ENCODE peak calls at places on chromosomes 16 and 17, in four cellular contexts. H, J, G and X are unnamed samples.

GRCh38 chr17:7177210-7177953 is 1.8 kb downstream of the ASGR1 start:
- DNase-seq in H (peak; percentile 54), J (peak; percentile 92), G (peak; percentile 71), X (peak; percentile 76)

GRCh38 chr17:53134546-53134945 is 688.2 kb upstream of the KIF2B start:
- DNase-seq in H (no peak), J (no peak), G (no peak), X (no peak)

GRCh38 chr16:74608944-74609343 is 2.0 kb upstream of the GLG1 start:
- DNase-seq in H (no peak), J (no peak), G (no peak), X (peak; percentile 51)

GRCh38 chr16:2532494-2533141 is 1.4 kb upstream of the CEMP1 start:
- DNase-seq in H (peak; percentile 88), J (peak; percentile 22), G (peak; percentile 91), X (peak; percentile 55)

GRCh38 chr16:5077304-5077703 is 5.7 kb downstream of the ALG1 start:
- DNase-seq in H (no peak), J (no peak), G (no peak), X (no peak)

GRCh38 chr17:74512041-74512440 is 19.2 kb downstream of the CD300LB start:
- DNase-seq in H (no peak), J (no peak), G (no peak), X (no peak)

GRCh38 chr17:50903604-50904521 is 37.7 kb upstream of the TOB1 start:
- DNase-seq in H (no peak), J (no peak), G (no peak), X (no peak)

GRCh38 chr17:46894476-46895151 is 28.3 kb upstream of the GOSR2 start:
- DNase-seq in H (no peak), J (peak; percentile 39), G (no peak), X (no peak)

GRCh38 chr17:79781691-79782575 is 4.0 kb downstream of the CBX2 start:
- DNase-seq in H (no peak), J (no peak), G (no peak), X (no peak)

DNA sequence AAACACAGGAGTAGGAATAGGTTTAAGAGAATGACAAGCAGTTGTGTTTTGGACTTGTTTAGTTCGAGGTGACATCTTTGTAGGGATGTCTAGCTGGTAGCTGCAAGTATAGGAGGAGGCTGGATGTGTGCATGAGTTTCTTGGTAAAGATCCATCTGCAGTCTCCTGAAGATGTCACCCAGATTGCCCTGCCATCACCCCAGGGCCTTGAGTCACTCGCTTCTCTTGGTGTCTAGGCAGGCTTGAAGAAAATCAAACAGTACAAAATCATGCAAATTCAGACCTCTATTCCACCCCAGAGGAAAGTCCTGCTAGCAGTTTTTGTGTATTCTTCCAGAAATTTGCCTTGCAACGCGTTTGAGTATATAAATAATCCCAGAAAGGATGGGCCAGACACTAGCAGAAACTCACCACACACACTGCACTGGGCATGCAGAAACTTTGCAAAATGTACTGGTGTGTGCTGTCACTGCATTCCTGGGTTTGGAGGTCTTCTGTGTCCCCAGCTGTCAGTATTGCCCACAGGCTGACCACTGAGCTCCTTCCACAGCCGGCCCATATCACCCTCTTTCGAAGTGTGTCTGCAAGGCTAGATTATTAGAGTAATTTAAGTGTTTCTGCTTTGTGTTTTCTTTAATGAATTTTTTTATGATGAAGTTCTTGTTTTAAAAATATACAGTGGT is 51.5 kb downstream of the TENT4B start:
- DNase-seq in H (no peak), J (no peak), G (no peak), X (no peak)
- H3K36me3 ChIP-seq in H (no peaks in the 10 kb centered on the region), J (no peaks in the 10 kb centered on the region), G (no peaks in the 10 kb centered on the region), X (no peaks in the 10 kb centered on the region)

GRCh38 chr17:57283203-57283971 is 27.1 kb downstream of the MSI2 start:
- DNase-seq in H (no peak), J (peak; percentile 37), G (no peak), X (no peak)

GRCh38 chr17:57284984-57285646 is 28.8 kb downstream of the MSI2 start:
- DNase-seq in H (no peak), J (peak; percentile 46), G (peak; percentile 30), X (peak; percentile 39)

GRCh38 chr17:57284583-57284982 is 28.3 kb downstream of the MSI2 start:
- DNase-seq in H (no peak), J (no peak), G (no peak), X (no peak)

GRCh38 chr17:57286372-57287105 is 30.2 kb downstream of the MSI2 start:
- DNase-seq in H (no peak), J (peak; percentile 69), G (no peak), X (no peak)

DNA sequence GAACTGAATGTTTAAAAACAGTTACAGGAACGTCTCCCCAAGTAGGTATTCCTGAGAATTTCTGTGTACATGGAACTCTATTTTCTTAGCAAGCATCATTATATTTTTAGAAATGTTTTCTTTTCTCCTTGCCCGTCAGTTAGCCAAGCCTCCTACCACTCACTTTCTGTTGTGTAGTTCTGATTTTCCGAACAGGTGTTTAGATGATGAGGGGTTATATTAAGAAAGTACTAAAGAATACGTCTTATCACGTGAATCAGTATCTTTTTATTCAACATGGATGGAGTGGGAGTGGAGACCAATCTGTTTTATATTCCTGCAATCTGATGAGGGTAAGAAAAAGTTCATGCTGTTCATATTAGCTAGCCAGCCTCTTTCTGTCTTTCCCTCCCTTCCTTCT is 29.4 kb downstream of the MSI2 start:
- DNase-seq in H (no peak), J (no peak), G (no peak), X (no peak)
- H3K27ac ChIP-seq in H (no peak overlapping the region), J (no peak overlapping the region), G (no peak overlapping the region), X (peak overlapping the region; percentile 1)

GRCh38 chr17:39752241-39752831 is 14.6 kb downstream of the GRB7 start:
- DNase-seq in H (no peak), J (no peak), G (no peak), X (no peak)

GRCh38 chr17:39755550-39756375 is 18.0 kb downstream of the GRB7 start:
- DNase-seq in H (no peak), J (no peak), G (peak; percentile 69), X (peak; percentile 60)

GRCh38 chr17:39754958-39755549 is 17.3 kb downstream of the GRB7 start:
- DNase-seq in H (no peak), J (peak; percentile 34), G (peak; percentile 35), X (peak; percentile 21)

GRCh38 chr17:39753514-39754160 is 15.9 kb downstream of the GRB7 start:
- DNase-seq in H (peak; percentile 27), J (peak; percentile 69), G (peak; percentile 72), X (peak; percentile 88)

DNA sequence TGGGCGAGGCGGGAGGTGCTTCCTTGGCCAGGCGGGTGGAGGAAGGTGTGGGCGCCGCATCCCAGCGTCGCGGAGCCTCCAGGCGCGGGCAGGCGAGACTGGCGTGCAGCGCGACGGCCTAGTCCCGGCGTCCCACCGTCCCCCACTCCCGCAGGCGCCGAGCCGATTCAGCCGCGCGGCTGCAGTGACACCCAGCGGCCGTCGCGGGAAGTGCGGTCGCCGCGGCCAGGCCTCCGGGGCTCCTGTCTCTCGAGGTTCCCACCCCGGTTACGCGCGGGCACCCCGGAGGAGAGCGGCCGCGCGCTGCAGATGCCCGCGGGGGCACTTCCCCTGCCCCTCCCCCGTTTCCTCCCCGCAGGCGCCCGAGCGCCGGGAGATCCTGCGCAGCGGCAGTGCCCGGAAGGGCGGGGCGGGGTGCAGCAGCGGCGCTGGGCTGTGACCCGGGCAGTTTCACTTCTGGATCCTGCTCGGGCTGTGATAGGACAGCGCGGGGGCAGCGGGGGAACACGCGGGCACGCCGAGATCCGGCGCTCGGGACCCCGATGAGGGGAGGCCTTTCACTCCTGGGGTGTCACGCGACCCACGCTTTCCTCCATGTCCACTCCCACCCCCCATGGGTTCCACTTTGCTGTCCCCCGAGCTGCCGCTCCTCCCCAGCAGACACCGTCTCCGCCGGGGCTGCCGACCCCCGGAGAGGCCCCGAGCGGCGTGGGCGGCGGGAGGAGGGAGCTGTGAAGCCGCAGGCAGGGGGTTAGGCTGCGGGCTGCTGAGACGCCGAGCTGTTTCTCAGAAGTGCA is 16.6 kb downstream of the GRB7 start:
- DNase-seq in H (peak; percentile 81), J (peak; percentile 86), G (peak; percentile 97), X (peak; percentile 99)
- H3K36me3 ChIP-seq in H (no peaks in the 10 kb centered on the region), J (no peaks in the 10 kb centered on the region), G (no peaks in the 10 kb centered on the region), X (no peaks in the 10 kb centered on the region)

GRCh38 chr16:70680495-70681381 is 5.1 kb downstream of the MTSS2 start:
- DNase-seq in H (no peak), J (no peak), G (no peak), X (no peak)
- H3K27ac ChIP-seq in H (peak overlapping the region; percentile 92), J (no peak overlapping the region), G (peak overlapping the region; percentile 80), X (no peak overlapping the region)

DNA sequence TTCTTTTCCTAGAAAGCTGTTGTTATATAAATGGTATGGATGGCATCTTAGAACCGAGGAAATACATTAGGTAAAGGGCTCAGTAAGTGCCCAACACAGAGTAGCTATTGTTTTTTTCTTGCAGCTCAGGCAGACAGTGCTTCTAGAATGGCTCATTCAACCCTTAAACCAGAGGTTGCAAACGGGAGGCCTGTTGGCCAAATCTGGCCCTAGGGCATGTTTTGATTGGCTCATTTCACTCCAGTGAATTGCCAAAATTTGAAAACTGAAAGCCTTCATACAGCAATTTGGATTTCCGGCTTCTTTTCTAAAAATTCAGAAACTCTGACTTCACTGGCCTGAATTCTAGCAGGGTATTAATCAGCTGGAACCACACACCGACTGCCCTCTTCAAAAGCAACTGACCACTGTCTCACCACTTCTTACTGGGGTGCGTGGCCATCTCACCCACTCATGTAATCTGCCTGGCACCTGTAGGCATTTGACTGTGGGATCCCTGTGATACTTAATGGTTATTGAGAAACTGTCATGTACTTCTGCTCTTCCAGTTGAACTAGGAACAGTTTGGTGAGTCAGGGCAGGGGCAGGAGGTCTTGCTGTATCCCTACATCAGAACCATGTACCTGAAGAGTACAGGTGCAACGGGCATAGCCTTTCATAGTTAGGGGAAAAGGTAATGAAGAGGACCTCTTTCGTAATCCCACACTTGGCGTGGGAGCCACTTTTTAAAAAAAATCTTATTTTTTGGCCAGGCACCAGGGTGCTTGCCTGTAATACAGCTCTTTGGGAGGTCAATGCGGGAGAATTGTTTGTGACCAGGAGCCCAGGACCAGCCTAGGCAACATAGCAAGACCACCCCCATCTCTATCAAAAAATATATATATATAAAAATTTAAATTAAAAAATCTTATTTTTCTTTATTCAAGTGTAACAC is 53.6 kb upstream of the SCNN1B start:
- DNase-seq in H (no peak), J (no peak), G (no peak), X (no peak)
- H3K36me3 ChIP-seq in H (no peaks in the 10 kb centered on the region), J (no peaks in the 10 kb centered on the region), G (no peaks in the 10 kb centered on the region), X (no peaks in the 10 kb centered on the region)